ENCODE peak calls at places on chromosomes 4 and X, in ten cellular contexts. P, C, N, T, H, Q, D, I, R and S are unnamed samples.

GRCh38 chrX:130108647-130109428 is 1.5 kb downstream of the ELF4 start:
- DNase-seq in P (no peak), T (no peak), C (no peak), I (peak; percentile 69), R (no peak), H (peak; percentile 48), N (no peak), D (peak; percentile 69), Q (peak; percentile 15), S (no peak)

GRCh38 chr4:60611762-60612496 is 588.2 kb upstream of the ADGRL3 start:
- DNase-seq in P (no peak), C (no peak), I (no peak), D (no peak), Q (no peak), H (no peak), N (no peak), T (no peak), R (no peak), S (no peak)

GRCh38 chr4:48047896-48048295 is 31.3 kb downstream of the NIPAL1 start:
- DNase-seq in P (no peak), T (no peak), Q (no peak), C (no peak), I (peak; percentile 36), R (no peak), N (no peak), D (no peak), H (no peak), S (no peak)

GRCh38 chr4:68904786-68905185 is 46.8 kb downstream of the UGT2A3 start:
- DNase-seq in C (no peak), P (no peak), H (no peak), Q (no peak), I (no peak), T (no peak), D (peak; percentile 22), R (no peak), N (no peak), S (no peak)

GRCh38 chr4:54226399-54227260 is 2.5 kb upstream of the PDGFRA start:
- DNase-seq in D (no peak), N (no peak), P (no peak), I (peak; percentile 28), C (peak; percentile 87), R (no peak), Q (no peak), T (no peak), H (no peak), S (peak; percentile 71)

GRCh38 chr4:128716325-128716724 is 93.2 kb upstream of the JADE1 start:
- DNase-seq in R (no peak), Q (no peak), D (no peak), N (no peak), H (no peak), T (no peak), P (no peak), C (no peak), I (no peak), S (no peak)

GRCh38 chrX:16953606-16954211 is 7.3 kb downstream of the REPS2 start:
- DNase-seq in N (no peak), Q (no peak), C (no peak), T (no peak), P (no peak), R (peak; percentile 19), I (no peak), H (no peak), D (no peak), S (no peak)

GRCh38 chr4:182604161-182604591 is 313.0 kb downstream of the DCTD start:
- DNase-seq in Q (no peak), N (no peak), P (no peak), C (no peak), H (no peak), R (peak; percentile 53), I (no peak), D (no peak), T (no peak), S (peak; percentile 74)

GRCh38 chr4:82172186-82172585 is 201.6 kb downstream of the HNRNPD start:
- DNase-seq in R (no peak), T (no peak), P (no peak), Q (no peak), D (no peak), C (no peak), H (no peak), N (no peak), I (no peak), S (no peak)

GRCh38 chrX:10989386-10989785 is 121.7 kb upstream of the HCCS start:
- DNase-seq in T (no peak), Q (no peak), H (no peak), D (no peak), R (no peak), I (no peak), P (no peak), N (no peak), C (no peak), S (no peak)

GRCh38 chrX:73922856-73923429 is 359.9 kb downstream of the CHIC1 start:
- DNase-seq in N (no peak), D (no peak), P (no peak), H (no peak), R (no peak), I (no peak), C (no peak), Q (no peak), T (no peak), S (no peak)

GRCh38 chrX:16239211-16239610 is 71.9 kb downstream of the MAGEB17 start:
- DNase-seq in N (no peak), Q (no peak), I (no peak), H (no peak), R (no peak), C (no peak), T (no peak), P (no peak), D (no peak), S (peak; percentile 50)

GRCh38 chr4:182293836-182294235 is 50.6 kb downstream of the TENM3 start:
- DNase-seq in H (no peak), R (no peak), C (no peak), P (no peak), Q (no peak), T (no peak), I (no peak), D (no peak), N (no peak), S (no peak)

GRCh38 chr4:20412072-20412471 is 160.4 kb downstream of the SLIT2 start:
- DNase-seq in Q (no peak), C (no peak), I (no peak), D (no peak), T (no peak), R (no peak), P (no peak), H (no peak), N (no peak), S (no peak)

GRCh38 chrX:75303795-75304194 is 29.9 kb downstream of the UPRT start:
- DNase-seq in Q (no peak), D (no peak), R (no peak), C (no peak), N (no peak), T (no peak), P (no peak), H (no peak), I (no peak), S (peak; percentile 1)

GRCh38 chr4:1937550-1937949 is 66.4 kb downstream of the NSD2 start:
- DNase-seq in R (no peak), N (no peak), C (no peak), T (no peak), I (no peak), H (no peak), D (no peak), P (no peak), Q (no peak), S (no peak)

GRCh38 chrX:109352121-109352556 is 129.7 kb downstream of the GUCY2F start:
- DNase-seq in H (no peak), N (no peak), T (no peak), C (no peak), Q (no peak), R (no peak), D (no peak), I (no peak), P (no peak), S (no peak)

GRCh38 chr4:169246957-169247396 is 23.8 kb downstream of the SH3RF1 start:
- DNase-seq in N (no peak), H (no peak), C (no peak), P (no peak), R (no peak), I (no peak), D (no peak), T (no peak), Q (no peak), S (no peak)

GRCh38 chrX:8987672-8988250 is 46.2 kb downstream of the FAM9B start:
- DNase-seq in R (no peak), C (no peak), Q (peak; percentile 25), I (no peak), P (peak; percentile 38), T (peak; percentile 39), D (no peak), H (peak; percentile 5), N (no peak), S (no peak)

GRCh38 chr4:90318208-90318607 is 191.0 kb downstream of the CCSER1 start:
- DNase-seq in C (no peak), N (no peak), Q (no peak), P (no peak), T (no peak), H (no peak), D (no peak), R (no peak), I (no peak), S (peak; percentile 63)

GRCh38 chr4:147754037-147754445 is 22.2 kb downstream of the ARHGAP10 start:
- DNase-seq in D (no peak), P (no peak), Q (no peak), I (no peak), N (no peak), R (no peak), T (no peak), H (no peak), C (no peak), S (peak; percentile 82)

GRCh38 chr4:3489451-3489962 is 26.4 kb downstream of the DOK7 start:
- DNase-seq in T (no peak), C (no peak), Q (no peak), P (no peak), H (no peak), I (no peak), R (no peak), D (no peak), N (no peak), S (no peak)